ENCODE peak calls at places on chromosomes 16 and 17, in six cellular contexts. One of them, this sample, is unnamed.

GRCh38 chr17:40069751-40070643 is 7.2 kb downstream of the THRA start:
- DNase-seq in SK-N-SH: peak
- DNase-seq in A549: peak
- DNase-seq in kidney: peak
- DNase-seq in GM12878: no peak
- DNase-seq in CD8-positive, alpha-beta T cell: peak
- DNase-seq in this sample: no peak

GRCh38 chr17:17567631-17568030 is 23.9 kb downstream of the PEMT start:
- DNase-seq in SK-N-SH: peak
- DNase-seq in A549: no peak
- DNase-seq in kidney: no peak
- DNase-seq in GM12878: no peak
- DNase-seq in CD8-positive, alpha-beta T cell: no peak
- DNase-seq in this sample: no peak

GRCh38 chr16:58393138-58393504 is 850 bp downstream of the GINS3 start:
- DNase-seq in SK-N-SH: peak
- DNase-seq in A549: peak
- DNase-seq in kidney: no peak
- DNase-seq in GM12878: no peak
- DNase-seq in CD8-positive, alpha-beta T cell: no peak
- DNase-seq in this sample: no peak

GRCh38 chr16:3148256-3149192 is 13.7 kb downstream of the ZNF213 start:
- DNase-seq in SK-N-SH: no peak
- DNase-seq in A549: no peak
- DNase-seq in kidney: peak
- DNase-seq in GM12878: no peak
- DNase-seq in CD8-positive, alpha-beta T cell: no peak
- DNase-seq in this sample: no peak

GRCh38 chr16:72666267-72666666 is 381.7 kb downstream of the ZFHX3 start:
- DNase-seq in SK-N-SH: no peak
- DNase-seq in A549: no peak
- DNase-seq in kidney: no peak
- DNase-seq in GM12878: no peak
- DNase-seq in CD8-positive, alpha-beta T cell: no peak
- DNase-seq in this sample: no peak

GRCh38 chr17:79931517-79932309 is 92.5 kb upstream of the CBX4 start:
- DNase-seq in SK-N-SH: no peak
- DNase-seq in A549: no peak
- DNase-seq in kidney: no peak
- DNase-seq in GM12878: no peak
- DNase-seq in CD8-positive, alpha-beta T cell: no peak
- DNase-seq in this sample: no peak

GRCh38 chr17:83137523-83137922 is 58.1 kb downstream of the METRNL start:
- DNase-seq in SK-N-SH: no peak
- DNase-seq in A549: no peak
- DNase-seq in kidney: peak
- DNase-seq in GM12878: no peak
- DNase-seq in CD8-positive, alpha-beta T cell: no peak
- DNase-seq in this sample: no peak

GRCh38 chr16:1413684-1414531 is 596 bp downstream of the UNKL start:
- DNase-seq in SK-N-SH: peak
- DNase-seq in A549: peak
- DNase-seq in kidney: peak
- DNase-seq in GM12878: peak
- DNase-seq in CD8-positive, alpha-beta T cell: peak
- DNase-seq in this sample: peak

GRCh38 chr16:90031931-90032663 is 12.8 kb upstream of the DBNDD1 start:
- DNase-seq in SK-N-SH: peak
- DNase-seq in A549: no peak
- DNase-seq in kidney: no peak
- DNase-seq in GM12878: no peak
- DNase-seq in CD8-positive, alpha-beta T cell: no peak
- DNase-seq in this sample: no peak

GRCh38 chr17:65395924-65396323 is 165.5 kb downstream of the AXIN2 start:
- DNase-seq in SK-N-SH: no peak
- DNase-seq in A549: no peak
- DNase-seq in kidney: no peak
- DNase-seq in GM12878: no peak
- DNase-seq in CD8-positive, alpha-beta T cell: no peak
- DNase-seq in this sample: no peak

GRCh38 chr16:47204736-47205499 is 61.2 kb upstream of the NETO2 start:
- DNase-seq in SK-N-SH: no peak
- DNase-seq in A549: no peak
- DNase-seq in kidney: no peak
- DNase-seq in GM12878: no peak
- DNase-seq in CD8-positive, alpha-beta T cell: no peak
- DNase-seq in this sample: no peak

GRCh38 chr17:51563961-51564360 is 303.6 kb downstream of the UTP18 start:
- DNase-seq in SK-N-SH: no peak
- DNase-seq in A549: no peak
- DNase-seq in kidney: no peak
- DNase-seq in GM12878: no peak
- DNase-seq in CD8-positive, alpha-beta T cell: no peak
- DNase-seq in this sample: no peak

GRCh38 chr17:8338806-8339205 is 834 bp upstream of the ODF4 start:
- DNase-seq in SK-N-SH: no peak
- DNase-seq in A549: no peak
- DNase-seq in kidney: no peak
- DNase-seq in GM12878: no peak
- DNase-seq in CD8-positive, alpha-beta T cell: no peak
- DNase-seq in this sample: no peak

GRCh38 chr16:81500833-81501521 is 56.4 kb downstream of the CMIP start:
- DNase-seq in SK-N-SH: no peak
- DNase-seq in A549: no peak
- DNase-seq in kidney: peak
- DNase-seq in GM12878: no peak
- DNase-seq in CD8-positive, alpha-beta T cell: no peak
- DNase-seq in this sample: no peak

GRCh38 chr16:81008151-81008789 is 1.3 kb downstream of the CENPN start:
- DNase-seq in SK-N-SH: no peak
- DNase-seq in A549: no peak
- DNase-seq in kidney: no peak
- DNase-seq in GM12878: no peak
- DNase-seq in CD8-positive, alpha-beta T cell: no peak
- DNase-seq in this sample: no peak

GRCh38 chr17:65586899-65587298 is 25.5 kb upstream of the AXIN2 start:
- DNase-seq in SK-N-SH: no peak
- DNase-seq in A549: no peak
- DNase-seq in kidney: no peak
- DNase-seq in GM12878: no peak
- DNase-seq in CD8-positive, alpha-beta T cell: no peak
- DNase-seq in this sample: no peak

DNA sequence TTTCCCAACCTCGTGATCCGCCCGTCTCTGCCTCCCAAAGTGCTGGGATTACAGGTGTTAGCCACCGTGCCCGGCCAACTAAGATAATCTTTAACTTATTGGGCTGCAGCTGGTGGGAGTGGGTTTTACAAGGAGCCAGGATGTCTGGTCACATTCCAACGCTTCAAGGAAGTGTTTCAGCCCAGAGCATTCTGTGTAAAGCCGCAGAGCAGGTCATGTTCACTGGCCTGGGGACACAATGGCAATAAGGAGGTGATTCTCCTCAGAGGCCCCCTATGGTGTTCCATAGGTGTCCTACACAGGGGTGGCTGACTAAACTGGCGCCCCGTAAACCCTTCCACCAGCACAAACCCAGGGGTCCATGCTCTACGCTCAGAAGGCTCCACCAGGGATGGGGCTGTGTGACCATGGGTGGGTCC is 1.2 kb downstream of the QPRT start:
- DNase-seq in SK-N-SH: no peak
- DNase-seq in A549: no peak
- DNase-seq in kidney: no peak
- DNase-seq in GM12878: no peak
- DNase-seq in CD8-positive, alpha-beta T cell: no peak
- DNase-seq in this sample: no peak
- H3K4me3 ChIP-seq in SK-N-SH: no peak
- H3K4me3 ChIP-seq in A549: no peak
- H3K4me3 ChIP-seq in kidney: peak
- H3K4me3 ChIP-seq in GM12878: peak
- H3K4me3 ChIP-seq in CD8-positive, alpha-beta T cell: no peak
- H3K4me3 ChIP-seq in this sample: peak

GRCh38 chr17:14332331-14332730 is 31.4 kb downstream of the HS3ST3B1 start:
- DNase-seq in SK-N-SH: no peak
- DNase-seq in A549: no peak
- DNase-seq in kidney: no peak
- DNase-seq in GM12878: no peak
- DNase-seq in CD8-positive, alpha-beta T cell: no peak
- DNase-seq in this sample: no peak

GRCh38 chr17:14333506-14333905 is 32.6 kb downstream of the HS3ST3B1 start:
- DNase-seq in SK-N-SH: no peak
- DNase-seq in A549: no peak
- DNase-seq in kidney: no peak
- DNase-seq in GM12878: no peak
- DNase-seq in CD8-positive, alpha-beta T cell: no peak
- DNase-seq in this sample: no peak

GRCh38 chr17:14330492-14330920 is 29.6 kb downstream of the HS3ST3B1 start:
- DNase-seq in SK-N-SH: no peak
- DNase-seq in A549: no peak
- DNase-seq in kidney: no peak
- DNase-seq in GM12878: no peak
- DNase-seq in CD8-positive, alpha-beta T cell: no peak
- DNase-seq in this sample: no peak

GRCh38 chr17:14331200-14331981 is 30.5 kb downstream of the HS3ST3B1 start:
- DNase-seq in SK-N-SH: no peak
- DNase-seq in A549: no peak
- DNase-seq in kidney: no peak
- DNase-seq in GM12878: no peak
- DNase-seq in CD8-positive, alpha-beta T cell: no peak
- DNase-seq in this sample: no peak

DNA sequence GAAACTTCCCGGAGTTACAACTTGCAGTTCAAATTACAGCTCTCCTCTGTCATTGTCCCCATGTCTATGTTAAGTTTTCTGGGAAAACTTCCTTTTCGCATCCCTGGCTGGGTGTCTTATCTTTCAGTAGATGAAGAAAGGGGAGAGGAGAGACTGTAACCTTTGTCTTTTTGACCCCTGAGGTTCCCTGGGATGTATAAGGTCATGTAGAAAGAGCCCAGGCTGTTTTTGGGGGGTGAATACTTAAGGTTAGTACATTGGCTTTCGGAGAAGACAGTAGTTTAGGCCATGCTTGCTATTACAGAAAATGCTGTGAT is 31.1 kb downstream of the HS3ST3B1 start:
- DNase-seq in SK-N-SH: no peak
- DNase-seq in A549: no peak
- DNase-seq in kidney: no peak
- DNase-seq in GM12878: no peak
- DNase-seq in CD8-positive, alpha-beta T cell: no peak
- DNase-seq in this sample: no peak
- H3K4me3 ChIP-seq in SK-N-SH: no peak
- H3K4me3 ChIP-seq in A549: no peak
- H3K4me3 ChIP-seq in kidney: no peak
- H3K4me3 ChIP-seq in GM12878: no peak
- H3K4me3 ChIP-seq in CD8-positive, alpha-beta T cell: no peak
- H3K4me3 ChIP-seq in this sample: no peak

DNA sequence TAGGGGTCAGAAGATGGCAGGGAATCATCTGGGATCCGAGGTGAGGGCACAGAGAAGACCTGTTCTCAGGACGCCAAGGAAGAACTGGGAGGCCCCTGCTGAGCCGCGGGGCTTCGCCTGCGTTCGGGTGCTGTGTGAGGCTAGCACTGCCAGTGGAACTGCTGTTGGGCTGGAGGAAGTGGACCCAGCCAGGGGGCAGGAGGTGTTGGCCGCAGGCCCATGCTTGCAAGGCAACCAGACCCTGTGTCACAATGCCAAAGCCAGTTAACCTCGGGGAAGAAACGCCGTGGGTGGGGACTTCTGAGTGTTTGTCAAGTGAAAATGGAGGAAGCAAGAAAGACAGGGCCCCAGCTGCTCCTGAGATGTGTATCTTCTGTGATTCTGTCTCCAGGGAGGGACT is 185.5 kb downstream of the LGALS9B start:
- DNase-seq in SK-N-SH: no peak
- DNase-seq in A549: no peak
- DNase-seq in kidney: no peak
- DNase-seq in GM12878: no peak
- DNase-seq in CD8-positive, alpha-beta T cell: no peak
- DNase-seq in this sample: no peak
- H3K4me3 ChIP-seq in SK-N-SH: no peak
- H3K4me3 ChIP-seq in A549: no peak
- H3K4me3 ChIP-seq in kidney: no peak
- H3K4me3 ChIP-seq in GM12878: no peak
- H3K4me3 ChIP-seq in CD8-positive, alpha-beta T cell: no peak
- H3K4me3 ChIP-seq in this sample: no peak

GRCh38 chr17:78180508-78180907 is 6.3 kb downstream of the TK1 start:
- DNase-seq in SK-N-SH: no peak
- DNase-seq in A549: no peak
- DNase-seq in kidney: no peak
- DNase-seq in GM12878: no peak
- DNase-seq in CD8-positive, alpha-beta T cell: no peak
- DNase-seq in this sample: no peak
- H3K4me3 ChIP-seq in SK-N-SH: no peak
- H3K4me3 ChIP-seq in A549: no peak
- H3K4me3 ChIP-seq in kidney: no peak
- H3K4me3 ChIP-seq in GM12878: no peak
- H3K4me3 ChIP-seq in CD8-positive, alpha-beta T cell: no peak
- H3K4me3 ChIP-seq in this sample: no peak

GRCh38 chr16:67666032-67666537 is 465 bp downstream of the ENKD1 start:
- DNase-seq in SK-N-SH: peak
- DNase-seq in A549: no peak
- DNase-seq in kidney: peak
- DNase-seq in GM12878: no peak
- DNase-seq in CD8-positive, alpha-beta T cell: no peak
- DNase-seq in this sample: no peak

GRCh38 chr16:67663877-67664222 is 2.7 kb downstream of the ENKD1 start:
- DNase-seq in SK-N-SH: no peak
- DNase-seq in A549: no peak
- DNase-seq in kidney: peak
- DNase-seq in GM12878: no peak
- DNase-seq in CD8-positive, alpha-beta T cell: no peak
- DNase-seq in this sample: no peak

GRCh38 chr16:67665598-67665997 is 952 bp downstream of the ENKD1 start:
- DNase-seq in SK-N-SH: no peak
- DNase-seq in A549: no peak
- DNase-seq in kidney: no peak
- DNase-seq in GM12878: no peak
- DNase-seq in CD8-positive, alpha-beta T cell: no peak
- DNase-seq in this sample: no peak

GRCh38 chr16:67664258-67664657 is 2.3 kb downstream of the ENKD1 start:
- DNase-seq in SK-N-SH: no peak
- DNase-seq in A549: no peak
- DNase-seq in kidney: no peak
- DNase-seq in GM12878: no peak
- DNase-seq in CD8-positive, alpha-beta T cell: no peak
- DNase-seq in this sample: no peak

DNA sequence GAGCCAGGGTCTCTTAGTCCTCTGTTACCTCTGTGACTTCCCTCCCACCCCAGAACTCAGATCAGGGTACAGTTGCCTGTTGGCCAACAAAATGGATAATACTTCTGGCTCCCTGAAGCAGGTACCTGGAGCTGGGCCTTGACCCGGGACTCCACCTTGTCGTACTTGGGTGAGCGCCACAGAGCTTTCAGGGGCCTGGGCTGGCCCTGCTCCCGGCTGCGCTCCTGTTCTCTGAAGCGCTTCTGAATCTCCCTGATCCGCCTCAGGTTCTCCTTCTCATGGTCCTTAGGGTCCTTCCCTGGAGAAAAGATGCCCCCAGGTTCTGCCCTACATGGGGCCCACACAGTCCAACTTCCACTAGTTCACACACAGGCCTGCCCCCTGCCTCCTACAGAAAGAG is 1.7 kb downstream of the ENKD1 start:
- DNase-seq in SK-N-SH: no peak
- DNase-seq in A549: no peak
- DNase-seq in kidney: no peak
- DNase-seq in GM12878: no peak
- DNase-seq in CD8-positive, alpha-beta T cell: no peak
- DNase-seq in this sample: no peak
- H3K4me3 ChIP-seq in SK-N-SH: no peak
- H3K4me3 ChIP-seq in A549: no peak
- H3K4me3 ChIP-seq in kidney: no peak
- H3K4me3 ChIP-seq in GM12878: no peak
- H3K4me3 ChIP-seq in CD8-positive, alpha-beta T cell: no peak
- H3K4me3 ChIP-seq in this sample: no peak